ENCODE peak calls at places on chromosomes 7 and 10, in nine cellular contexts. L is sciatic nerve; X is progenitor cell of endocrine pancreas; F is activated CD4-positive, CD25-positive, alpha-beta regulatory T cell; Y is adrenal gland; P is stimulated activated CD4-positive, alpha-beta T cell treated with anti-CD3 and anti-CD28 coated beads, Interleukin-4, amount 100 ng/mL, for 1 hour; W is occipital lobe; C is ovary; T is T follicular helper cell. I is an unnamed sample.

GRCh38 chr7:50769160-50769484 is 13.6 kb downstream of the GRB10 start:
- DNase-seq in C (no peak), L (no peak), P (no peak), T (no peak), X (no peak), Y (no peak), W (no peak), F (no peak), I (no peak)

GRCh38 chr10:101107771-101108170 is 23.3 kb upstream of the TLX1 start:
- DNase-seq in L (no peak), Y (no peak), T (no peak), W (no peak), P (no peak), F (no peak), C (no peak), X (no peak), I (no peak)

GRCh38 chr7:157851501-157852067 is 514.8 kb downstream of the DNAJB6 start:
- DNase-seq in F (peak), Y (peak), P (peak), W (peak), X (peak), C (no peak), L (peak), T (peak), I (peak)

GRCh38 chr7:130273863-130274262 is 7.2 kb downstream of the CPA2 start:
- DNase-seq in L (no peak), P (no peak), F (no peak), X (no peak), Y (no peak), C (peak), W (peak), T (no peak), I (peak)

GRCh38 chr7:38185938-38186337 is 7.9 kb downstream of the STARD3NL start:
- DNase-seq in F (no peak), W (no peak), C (no peak), X (no peak), T (no peak), P (no peak), L (no peak), Y (no peak), I (no peak)

GRCh38 chr10:23203369-23204325 is 11.5 kb downstream of the PTF1A start:
- DNase-seq in Y (no peak), C (no peak), L (no peak), X (no peak), T (no peak), F (no peak), W (no peak), P (no peak), I (no peak)

GRCh38 chr7:22052221-22052639 is 106.5 kb upstream of the CDCA7L start:
- DNase-seq in L (no peak), X (no peak), T (no peak), W (no peak), C (no peak), F (no peak), P (no peak), Y (no peak), I (no peak)

GRCh38 chr7:30659312-30659711 is 22.9 kb downstream of the CRHR2 start:
- DNase-seq in C (no peak), W (no peak), Y (peak), T (no peak), P (no peak), F (no peak), X (no peak), L (no peak), I (no peak)

GRCh38 chr7:158017226-158018060 is 570.2 kb downstream of the PTPRN2 start:
- DNase-seq in C (no peak), W (no peak), L (peak), P (no peak), T (no peak), X (no peak), Y (peak), F (no peak), I (no peak)

GRCh38 chr10:124381011-124381591 is 37.6 kb downstream of the OAT start:
- DNase-seq in L (peak), X (no peak), W (no peak), C (no peak), Y (no peak), P (no peak), F (no peak), T (no peak), I (peak)

GRCh38 chr7:37216156-37216839 is 232.4 kb downstream of the ELMO1 start:
- DNase-seq in P (no peak), W (no peak), X (no peak), F (no peak), C (peak), L (no peak), Y (no peak), T (no peak), I (peak)

GRCh38 chr10:72455889-72456588 is 101.3 kb upstream of the DNAJB12 start:
- DNase-seq in F (no peak), P (no peak), C (no peak), L (no peak), T (no peak), X (no peak), Y (no peak), W (no peak), I (peak)

GRCh38 chr10:60394444-60394843 is 4.8 kb upstream of the ANK3 start:
- DNase-seq in L (no peak), T (no peak), Y (no peak), C (no peak), F (no peak), W (no peak), X (no peak), P (no peak), I (no peak)

GRCh38 chr10:30765022-30765610 is 135.6 kb upstream of the LYZL2 start:
- DNase-seq in L (no peak), F (no peak), W (no peak), Y (no peak), X (no peak), P (no peak), C (no peak), T (no peak), I (peak)

GRCh38 chr7:158494162-158494586 is 93.4 kb downstream of the PTPRN2 start:
- DNase-seq in F (no peak), C (no peak), W (no peak), Y (no peak), P (no peak), L (no peak), T (no peak), X (no peak), I (no peak)

GRCh38 chr10:58050575-58050974 is 217.1 kb downstream of the IPMK start:
- DNase-seq in L (no peak), T (no peak), F (no peak), Y (no peak), P (no peak), C (no peak), X (no peak), W (no peak), I (no peak)

GRCh38 chr7:47513741-47514241 is 68.1 kb downstream of the TNS3 start:
- DNase-seq in C (no peak), L (no peak), P (no peak), Y (peak), T (no peak), F (no peak), X (no peak), W (no peak), I (peak)

GRCh38 chr7:102993532-102994029 is 80.8 kb downstream of the LRRC17 start:
- DNase-seq in P (no peak), W (no peak), T (no peak), X (no peak), L (no peak), C (no peak), Y (no peak), F (no peak), I (peak)

GRCh38 chr10:24384954-24385353 is 176.0 kb downstream of the KIAA1217 start:
- DNase-seq in P (no peak), W (no peak), L (no peak), F (no peak), C (no peak), X (no peak), T (no peak), Y (peak), I (peak)

GRCh38 chr10:89309646-89310045 is 7.8 kb downstream of the IFIT2 start:
- DNase-seq in P (no peak), T (no peak), X (no peak), C (no peak), F (no peak), L (no peak), Y (no peak), W (no peak), I (no peak)

GRCh38 chr7:2066251-2066919 is 166.4 kb downstream of the MAD1L1 start:
- DNase-seq in F (no peak), T (peak), W (no peak), P (peak), X (no peak), Y (no peak), L (no peak), C (no peak), I (no peak)

GRCh38 chr7:46080595-46081159 is 159.6 kb upstream of the IGFBP3 start:
- DNase-seq in Y (no peak), W (no peak), P (no peak), F (no peak), L (no peak), C (no peak), T (no peak), X (no peak), I (no peak)

GRCh38 chr7:152706465-152706864 is 30.5 kb upstream of the XRCC2 start:
- DNase-seq in T (no peak), L (no peak), W (no peak), X (no peak), Y (no peak), F (no peak), P (no peak), C (no peak), I (no peak)

GRCh38 chr7:100087055-100087750 is 1.6 kb upstream of the COPS6 start:
- DNase-seq in W (no peak), T (no peak), P (no peak), L (no peak), F (no peak), X (no peak), Y (peak), C (no peak), I (peak)

GRCh38 chr7:111744501-111745155 is 182.3 kb upstream of the IMMP2L start:
- DNase-seq in Y (no peak), X (no peak), F (no peak), L (no peak), W (no peak), C (no peak), T (no peak), P (no peak), I (peak)

GRCh38 chr7:33757563-33758165 is 147.7 kb upstream of the BMPER start:
- DNase-seq in Y (peak), F (no peak), X (no peak), P (no peak), W (no peak), L (no peak), T (no peak), C (peak), I (no peak)

GRCh38 chr10:74213571-74214162 is 62.6 kb downstream of the ADK start:
- DNase-seq in C (no peak), F (no peak), W (no peak), P (peak), X (no peak), Y (no peak), T (peak), L (no peak), I (no peak)

GRCh38 chr7:90455163-90456030 is 14.0 kb upstream of the PTTG1IP2 start:
- DNase-seq in L (no peak), P (no peak), T (no peak), X (no peak), F (no peak), Y (no peak), C (no peak), W (no peak), I (peak)

GRCh38 chr7:139254728-139255127 is 23.7 kb downstream of the UBN2 start:
- DNase-seq in L (no peak), W (no peak), F (no peak), C (no peak), T (no peak), P (no peak), X (no peak), Y (no peak), I (no peak)

GRCh38 chr7:106038289-106038688 is 73.8 kb downstream of the SYPL1 start:
- DNase-seq in W (no peak), Y (no peak), P (no peak), F (no peak), X (no peak), C (no peak), T (no peak), L (no peak), I (no peak)

GRCh38 chr10:132420469-132421376 is 23.7 kb downstream of the PWWP2B start:
- DNase-seq in P (no peak), Y (peak), T (no peak), F (no peak), X (no peak), C (peak), W (no peak), L (no peak), I (no peak)

GRCh38 chr10:13690281-13690825 is 103.6 kb downstream of the PRPF18 start:
- DNase-seq in F (no peak), C (no peak), T (no peak), L (no peak), X (no peak), Y (no peak), W (no peak), P (no peak), I (no peak)

GRCh38 chr7:126443951-126444350 is 808.8 kb downstream of the GRM8 start:
- DNase-seq in F (no peak), C (no peak), P (no peak), T (no peak), W (no peak), Y (no peak), X (no peak), L (no peak), I (no peak)

GRCh38 chr7:26924149-26924767 is 59.9 kb upstream of the SKAP2 start:
- DNase-seq in F (no peak), P (no peak), C (no peak), W (no peak), L (no peak), Y (no peak), T (no peak), X (no peak), I (no peak)

GRCh38 chr7:4726051-4726450 is 44.0 kb downstream of the FOXK1 start:
- DNase-seq in W (no peak), L (no peak), T (no peak), C (no peak), P (no peak), Y (no peak), F (no peak), X (no peak), I (no peak)

I was measured in astrocyte.